ENCODE peak calls at places on chromosomes 7 and 10, in nine cellular contexts. M is upper lobe of left lung, W is Panc1, F is pancreas, P is A549, Y is cardiac muscle cell, G is endothelial cell of umbilical vein, H is esophagus muscularis mucosa, Q is PC-3. T is an unnamed sample. For H3K4me1, the result is how much of the 10 kb centered on the place peaks cover.

GRCh38 chr10:132836832-132837540 is 51.0 kb upstream of the NKX6-2 start:
- DNase-seq in Y (peak), F (peak), H (no peak), Q (peak), M (no peak), P (peak), W (peak), G (peak), T (no peak)

GRCh38 chr10:58322072-58322834 is 12.6 kb upstream of the UBE2D1 start:
- DNase-seq in Q (peak), G (no peak), Y (peak), H (no peak), W (no peak), P (peak), F (no peak), M (no peak), T (no peak)

GRCh38 chr10:62454696-62455451 is 80.7 kb downstream of the ZNF365 start:
- DNase-seq in G (no peak), W (no peak), P (peak), H (no peak), F (no peak), Q (peak), M (no peak), Y (peak), T (no peak)

GRCh38 chr10:52249850-52250395 is 64.2 kb upstream of the DKK1 start:
- DNase-seq in Y (no peak), G (no peak), Q (no peak), F (no peak), W (no peak), P (no peak), H (no peak), M (no peak), T (no peak)

GRCh38 chr10:19250542-19250941 is 201.9 kb downstream of the MALRD1 start:
- DNase-seq in M (no peak), Q (peak), G (no peak), W (no peak), H (no peak), P (no peak), F (no peak), Y (peak), T (no peak)

GRCh38 chr10:92493362-92493761 is 80.5 kb downstream of the IDE start:
- DNase-seq in W (no peak), Q (no peak), F (no peak), G (no peak), M (no peak), H (no peak), P (no peak), Y (no peak), T (no peak)

GRCh38 chr10:122188706-122189105 is 82.4 kb upstream of the BTBD16 start:
- DNase-seq in Q (no peak), H (no peak), W (no peak), P (no peak), G (no peak), M (no peak), Y (no peak), F (no peak), T (no peak)

GRCh38 chr10:115830260-115830970 is 442.6 kb downstream of the GFRA1 start:
- DNase-seq in H (no peak), P (no peak), M (no peak), G (no peak), Q (peak), Y (no peak), F (no peak), W (no peak), T (no peak)

GRCh38 chr7:121085922-121086321 is 97.4 kb downstream of the CPED1 start:
- DNase-seq in G (no peak), F (no peak), W (no peak), M (no peak), Y (peak), H (no peak), Q (no peak), P (no peak), T (no peak)

GRCh38 chr7:100632951-100633717 is 8.2 kb downstream of the TFR2 start:
- DNase-seq in G (no peak), F (no peak), H (no peak), P (peak), Q (peak), Y (peak), W (no peak), M (peak), T (no peak)

GRCh38 chr7:105000927-105001336 is 13.1 kb upstream of the KMT2E start:
- DNase-seq in H (no peak), Q (no peak), P (no peak), F (no peak), G (no peak), Y (no peak), M (peak), W (no peak), T (no peak)

GRCh38 chr7:105001652-105002184 is 12.3 kb upstream of the KMT2E start:
- DNase-seq in H (no peak), W (no peak), G (no peak), Y (no peak), Q (no peak), M (no peak), P (no peak), F (no peak), T (no peak)

GRCh38 chr7:105003875-105004510 is 10.0 kb upstream of the KMT2E start:
- DNase-seq in F (no peak), Q (no peak), H (no peak), W (no peak), M (no peak), G (no peak), Y (no peak), P (no peak), T (no peak)

GRCh38 chr7:105000190-105000589 is 13.8 kb upstream of the KMT2E start:
- DNase-seq in F (no peak), W (no peak), Y (no peak), Q (no peak), H (no peak), P (no peak), M (no peak), G (no peak), T (no peak)

GRCh38 chr7:105003275-105003674 is 10.7 kb upstream of the KMT2E start:
- DNase-seq in H (no peak), W (no peak), Y (peak), P (peak), G (peak), F (no peak), Q (peak), M (no peak), T (peak)
- H3K4me3 ChIP-seq in H (peak), W (no peak), Y (no peak), P (no peak), G (no peak), F (no peak), Q (peak), M (no peak), T (peak)

DNA sequence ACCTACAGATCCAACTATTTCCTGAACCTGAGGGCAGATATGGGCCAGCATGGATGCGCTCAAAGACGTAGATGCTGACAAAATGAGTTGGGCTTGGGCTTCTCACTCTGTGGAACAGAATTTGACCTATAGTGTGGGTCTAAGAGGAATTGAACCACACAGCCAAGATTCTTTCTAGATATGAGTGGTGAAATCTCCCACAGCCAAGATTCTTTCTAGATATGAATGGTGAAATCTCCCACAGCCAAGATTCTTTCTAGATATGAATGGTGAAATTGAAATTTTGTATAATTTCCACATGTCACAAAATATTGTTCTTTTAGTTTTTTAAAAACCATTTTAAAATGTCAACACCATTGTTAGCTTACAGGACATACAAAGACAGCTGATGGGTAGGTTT is 215.4 kb upstream of the LRGUK start:
- DNase-seq in G (no peak), F (no peak), Y (no peak), W (no peak), Q (no peak), M (no peak), P (no peak), H (no peak), T (no peak)
- TF ChIP-seq CTCF in G (no peak), F (no peak), Y (no peak), W (no peak), Q (no peak), M (no peak), P (no peak), H (no peak), T (no peak)

GRCh38 chr10:69338133-69338456 is 59.8 kb downstream of the HK1 start:
- DNase-seq in M (no peak), Q (no peak), W (no peak), F (no peak), P (no peak), H (no peak), Y (no peak), G (no peak), T (no peak)

GRCh38 chr10:69335613-69336012 is 57.3 kb downstream of the HK1 start:
- DNase-seq in G (no peak), F (no peak), H (no peak), W (no peak), Q (no peak), M (no peak), P (no peak), Y (no peak), T (no peak)

GRCh38 chr10:69336952-69337311 is 58.6 kb downstream of the HK1 start:
- DNase-seq in Q (no peak), G (no peak), F (no peak), M (no peak), W (no peak), Y (no peak), H (no peak), P (no peak), T (no peak)

GRCh38 chr10:69338547-69339450 is 60.5 kb downstream of the HK1 start:
- DNase-seq in W (no peak), H (no peak), Q (no peak), M (no peak), G (no peak), P (no peak), Y (no peak), F (no peak), T (no peak)

GRCh38 chr10:69337312-69338132 is 59.2 kb downstream of the HK1 start:
- DNase-seq in W (no peak), F (no peak), M (no peak), H (no peak), P (no peak), Q (no peak), Y (peak), G (peak), T (no peak)
- H3K4me1 ChIP-seq in W (under half), F (under half), M (half or more), H (half or more), P (under half), Q (under half), Y (half or more), G (under half), T (half or more)

GRCh38 chr10:137031-137430 is 1.8 kb downstream of the ZMYND11 start:
- DNase-seq in W (no peak), P (peak), Y (peak), G (peak), Q (peak), F (peak), M (no peak), H (no peak), T (no peak)
- H3K4me3 ChIP-seq in W (no peak), P (no peak), Y (no peak), G (peak), Q (peak), F (no peak), M (no peak), H (no peak), T (no peak)

GRCh38 chr10:97117372-97117771 is 68.4 kb downstream of the SLIT1 start:
- DNase-seq in H (no peak), W (peak), Y (peak), F (no peak), Q (peak), M (no peak), P (peak), G (peak), T (no peak)
- TF ChIP-seq CTCF in H (no peak), W (no peak), Y (peak), F (no peak), Q (peak), M (no peak), P (peak), G (peak), T (no peak)

GRCh38 chr10:17662193-17663138 is 18.5 kb downstream of the STAM start:
- DNase-seq in F (no peak), G (no peak), M (no peak), Y (no peak), Q (no peak), W (no peak), H (no peak), P (no peak), T (no peak)
- H3K4me1 ChIP-seq in F (under half), G (under half), M (under half), Y (under half), Q (under half), W (under half), H (under half), P (under half), T (under half)

DNA sequence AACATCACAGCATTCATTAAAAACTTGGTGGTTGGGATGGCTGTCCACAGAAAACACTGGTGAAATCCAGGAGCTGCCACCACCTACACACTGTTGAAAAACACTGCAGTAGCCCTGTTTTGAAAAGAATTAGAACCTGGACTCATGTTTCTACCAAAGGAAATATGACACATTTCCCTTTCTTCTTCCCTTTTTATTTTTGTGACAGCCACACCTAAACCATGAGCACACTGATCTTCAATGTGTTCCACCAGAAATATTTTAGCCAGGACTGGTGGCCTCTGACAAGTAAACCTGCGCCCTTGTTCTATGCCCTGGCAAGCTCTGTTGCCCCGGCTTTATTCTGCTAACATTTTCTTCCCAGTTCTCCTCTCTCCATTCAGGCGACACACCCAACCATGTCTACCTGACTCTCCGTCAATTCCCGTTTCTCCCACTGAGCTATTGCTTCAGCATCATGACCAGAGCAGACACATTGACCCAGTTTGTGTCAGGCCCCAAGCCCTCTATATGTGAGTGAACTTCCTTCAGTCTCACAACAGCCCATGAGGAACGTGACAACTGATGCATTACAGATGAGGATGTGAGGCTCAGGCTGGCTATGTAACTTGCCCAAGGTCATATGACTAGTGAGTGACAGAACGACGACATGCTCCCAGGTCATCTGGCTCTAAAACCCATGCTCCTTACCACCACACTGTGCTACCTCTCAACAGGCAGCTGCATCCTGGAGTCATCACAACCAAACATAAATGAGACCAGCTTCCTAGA is 3.5 kb downstream of the TMEM140 start:
- DNase-seq in P (no peak), G (peak), F (no peak), Q (no peak), W (no peak), Y (no peak), M (no peak), H (no peak), T (no peak)
- H3K4me3 ChIP-seq in P (no peak), G (no peak), F (no peak), Q (no peak), W (no peak), Y (no peak), M (no peak), H (no peak), T (no peak)